ENCODE peak calls at places on chromosomes 1 and 21, in five cellular contexts. T is trophoblast cell, W is mesendoderm, Y is mesenchymal stem cell, R is H9. G is an unnamed sample.

GRCh38 chr1:54018635-54019034 is 649 bp upstream of the LDLRAD1 start:
- DNase-seq in T (no peak), W (no peak), Y (no peak), R (no peak), G (no peak)

GRCh38 chr1:200224315-200224714 is 185.5 kb downstream of the ZNF281 start:
- DNase-seq in T (no peak), W (peak), Y (peak), R (no peak), G (peak)

GRCh38 chr21:45145146-45145545 is 70.8 kb downstream of the ADARB1 start:
- DNase-seq in T (no peak), W (no peak), Y (no peak), R (no peak), G (no peak)

GRCh38 chr1:74713849-74714248 is 19.0 kb downstream of the CRYZ start:
- DNase-seq in T (no peak), W (peak), Y (no peak), R (no peak), G (no peak)

GRCh38 chr21:17602874-17603273 is 9.8 kb downstream of the BTG3 start:
- DNase-seq in T (no peak), W (no peak), Y (peak), R (no peak), G (peak)

GRCh38 chr1:19448491-19449439 is 36.6 kb downstream of the CAPZB start:
- DNase-seq in T (peak), W (no peak), Y (peak), R (no peak), G (peak)

GRCh38 chr1:227887697-227888403 is 59.9 kb downstream of the WNT9A start:
- DNase-seq in T (no peak), W (peak), Y (peak), R (peak), G (no peak)

GRCh38 chr1:100134872-100135271 is 1.9 kb downstream of the TRMT13 start:
- DNase-seq in T (no peak), W (peak), Y (peak), R (no peak), G (peak)

GRCh38 chr1:222104097-222104496 is 362.2 kb upstream of the DUSP10 start:
- DNase-seq in T (no peak), W (no peak), Y (no peak), R (no peak), G (no peak)

GRCh38 chr1:81808760-81809159 is 8.0 kb downstream of the ADGRL2 start:
- DNase-seq in T (no peak), W (peak), Y (peak), R (no peak), G (no peak)

GRCh38 chr21:42309753-42310213 is 5.4 kb downstream of the TFF3 start:
- DNase-seq in T (no peak), W (peak), Y (peak), R (peak), G (peak)

DNA sequence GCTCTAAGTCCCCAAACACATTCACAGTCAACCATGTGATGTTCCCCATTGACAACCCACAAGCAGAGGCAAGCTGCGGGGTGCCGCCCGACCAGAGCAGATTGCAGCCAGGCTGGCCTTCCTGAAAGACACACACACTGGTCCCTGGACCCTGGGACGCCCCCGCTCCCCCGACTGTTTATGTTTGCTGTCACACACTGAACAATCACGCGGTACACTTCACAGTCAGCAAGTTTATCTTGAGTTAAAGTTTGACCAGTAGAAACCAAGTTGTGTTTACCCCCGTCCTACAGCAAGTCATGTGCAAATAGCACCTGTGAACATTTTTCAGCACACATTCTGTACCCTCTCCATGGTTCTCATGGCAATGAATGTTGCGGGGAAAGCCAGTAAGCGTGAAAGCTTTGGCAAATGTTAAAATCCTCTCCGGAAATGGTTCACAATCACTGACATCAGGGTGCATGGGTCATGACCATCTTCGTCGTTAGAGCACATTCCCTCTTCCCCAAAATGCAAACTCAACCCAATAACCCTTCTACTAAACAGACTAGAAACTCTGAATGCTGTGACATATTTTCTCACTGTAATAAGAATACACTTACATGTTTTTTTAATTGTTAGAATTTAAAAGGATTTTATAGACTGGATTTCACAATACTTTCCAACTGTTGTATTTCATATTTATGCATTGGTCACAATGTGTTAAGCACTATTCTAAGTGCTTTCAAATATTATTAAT is 33.3 kb upstream of the IRF2BP2 start:
- DNase-seq in T (no peak), W (no peak), Y (no peak), R (no peak), G (no peak)
- H3K9ac ChIP-seq in T (peak), W (no peak), Y (no peak), R (no peak), G (no peak)

GRCh38 chr1:171644805-171645483 is 7.5 kb downstream of the MYOC start:
- DNase-seq in T (peak), W (peak), Y (peak), R (peak), G (peak)
- H3K23ac ChIP-seq in T (no peak), W (no peak), Y (no peak), R (no peak), G (no peak)

DNA sequence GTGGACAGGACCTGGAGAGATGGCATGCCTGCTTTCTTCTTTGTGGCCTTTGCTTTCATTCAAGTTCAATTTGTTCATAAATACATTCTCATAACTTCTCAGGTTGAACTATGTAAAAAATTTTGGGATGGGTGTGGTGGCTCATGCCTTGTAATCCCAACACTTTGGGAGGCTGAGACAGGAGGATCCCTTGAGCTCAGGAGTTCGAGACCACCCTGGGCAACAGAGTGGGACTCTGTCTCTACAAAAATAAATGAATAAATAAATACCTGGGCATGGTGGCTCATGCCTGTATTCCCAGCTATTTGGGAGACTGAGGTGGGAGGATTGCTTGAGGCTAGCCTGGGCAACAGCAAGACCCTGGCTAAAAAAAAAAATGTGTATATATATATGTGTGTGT is 2.1 kb downstream of the KIF1B start:
- DNase-seq in T (no peak), W (no peak), Y (no peak), R (no peak), G (no peak)
- H3K9ac ChIP-seq in T (no peak), W (peak), Y (peak), R (no peak), G (peak)

DNA sequence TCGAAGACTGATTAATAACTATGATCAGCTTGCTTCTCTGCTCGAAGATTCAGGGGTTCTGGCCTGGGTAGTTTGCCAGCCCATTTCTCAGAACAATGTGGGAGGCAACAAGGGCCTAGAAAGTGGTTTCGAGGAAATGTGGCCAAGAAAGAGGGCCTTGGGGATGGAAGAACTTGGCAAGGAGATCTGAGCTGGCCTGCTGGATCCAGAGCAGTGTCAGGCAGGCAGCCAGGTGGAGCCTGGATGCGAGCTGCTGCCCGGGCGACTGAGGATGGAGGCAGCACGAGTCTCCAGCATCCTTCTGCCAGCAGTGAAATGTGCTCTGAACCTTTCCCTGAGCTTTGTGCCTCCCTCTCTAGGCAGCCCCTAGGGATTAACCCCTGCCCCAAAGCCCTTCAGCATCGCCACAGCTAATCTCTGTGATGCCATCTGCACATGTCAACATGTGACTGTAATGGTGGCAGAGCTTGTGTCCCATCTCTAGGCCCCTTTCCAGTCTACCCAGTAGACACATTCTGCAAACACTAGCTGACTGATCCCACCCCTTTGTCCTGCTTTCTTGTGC is 61.0 kb upstream of the NEK2 start:
- DNase-seq in T (no peak), W (no peak), Y (no peak), R (no peak), G (no peak)
- H3K23ac ChIP-seq in T (no peak), W (no peak), Y (no peak), R (no peak), G (no peak)

DNA sequence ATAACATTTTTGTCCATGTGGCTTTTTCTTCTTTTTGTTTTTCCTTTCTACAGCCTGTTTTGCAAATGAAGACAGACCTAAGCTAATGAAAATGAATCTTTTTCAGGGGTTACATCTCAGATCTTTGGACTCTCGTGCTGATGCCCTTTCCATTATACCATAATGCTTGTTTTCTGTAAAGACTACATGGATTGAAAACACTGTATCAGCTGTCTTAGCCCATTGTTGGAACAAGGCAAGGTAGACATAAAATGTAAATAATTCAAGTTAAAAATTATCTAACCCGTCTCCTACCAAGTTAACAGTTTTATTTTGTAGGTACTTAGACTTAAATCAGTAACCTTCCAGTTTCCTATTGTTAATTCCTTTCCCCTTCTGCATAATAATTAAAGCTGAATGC is 44.9 kb downstream of the RPRD2 start:
- DNase-seq in T (no peak), W (no peak), Y (no peak), R (no peak), G (no peak)
- H3K9ac ChIP-seq in T (no peak), W (no peak), Y (no peak), R (no peak), G (no peak)

G was measured in IMR-90.